ENCODE peak calls at places on chromosomes 16 and 17, in five cellular contexts. O is sigmoid colon, N is ovary, I is A549, C is tibial nerve. B is an unnamed sample.

GRCh38 chr17:1108810-1109605 is 70.8 kb downstream of the ABR start:
- DNase-seq in O (peak; percentile 80), I (peak; percentile 66), C (no peak), N (peak; percentile 49), B (peak; percentile 64)

GRCh38 chr17:78919816-78920516 is 5.2 kb downstream of the TIMP2 start:
- DNase-seq in N (no peak), I (no peak), C (no peak), O (no peak), B (no peak)

GRCh38 chr16:90044111-90044551 is 24.9 kb upstream of the DBNDD1 start:
- DNase-seq in N (no peak), O (no peak), C (no peak), I (peak; percentile 54), B (no peak)

GRCh38 chr16:89749637-89750036 is 28.3 kb downstream of the ZNF276 start:
- DNase-seq in C (no peak), O (no peak), N (no peak), I (no peak), B (no peak)

GRCh38 chr17:79974786-79975497 is 60.7 kb downstream of the TBC1D16 start:
- DNase-seq in N (no peak), I (peak; percentile 33), O (peak; percentile 49), C (no peak), B (no peak)

GRCh38 chr16:87560428-87561199 is 41.7 kb upstream of the JPH3 start:
- DNase-seq in N (peak; percentile 70), C (no peak), O (no peak), I (peak; percentile 83), B (peak; percentile 32)

GRCh38 chr16:80347900-80348299 is 192.9 kb upstream of the DYNLRB2 start:
- DNase-seq in I (no peak), C (peak; percentile 37), N (peak; percentile 32), O (no peak), B (peak; percentile 20)

GRCh38 chr16:17331071-17331521 is 139.7 kb downstream of the XYLT1 start:
- DNase-seq in N (no peak), O (peak; percentile 82), C (no peak), I (no peak), B (no peak)

GRCh38 chr16:70715113-70715711 is 29.4 kb upstream of the MTSS2 start:
- DNase-seq in O (peak; percentile 98), N (peak; percentile 90), I (peak; percentile 87), C (peak; percentile 42), B (peak; percentile 66)

GRCh38 chr17:38353084-38353604 is 1.5 kb downstream of the SOCS7 start:
- DNase-seq in C (no peak), I (no peak), O (no peak), N (no peak), B (no peak)

GRCh38 chr17:49015924-49016774 is 19.0 kb downstream of the IGF2BP1 start:
- DNase-seq in I (peak; percentile 54), N (no peak), C (no peak), O (no peak), B (no peak)

GRCh38 chr17:73430848-73431247 is 119.0 kb upstream of the CDC42EP4 start:
- DNase-seq in N (no peak), C (no peak), O (no peak), I (no peak), B (no peak)

GRCh38 chr16:66070140-66070887 is 296.2 kb upstream of the CDH5 start:
- DNase-seq in N (peak; percentile 91), I (no peak), C (peak; percentile 36), O (peak; percentile 92), B (peak; percentile 53)

GRCh38 chr16:12293017-12293618 is 316.6 kb downstream of the SNX29 start:
- DNase-seq in O (no peak), C (no peak), N (no peak), I (no peak), B (no peak)

GRCh38 chr17:80869476-80869875 is 122.2 kb upstream of the CHMP6 start:
- DNase-seq in C (no peak), N (no peak), I (no peak), O (peak; percentile 8), B (no peak)

GRCh38 chr16:69197573-69197972 is 10.6 kb downstream of the SNTB2 start:
- DNase-seq in N (no peak), C (no peak), I (no peak), O (no peak), B (no peak)

GRCh38 chr16:75591001-75591852 is 25.0 kb downstream of the GABARAPL2 start:
- DNase-seq in N (peak; percentile 40), C (no peak), I (no peak), O (peak; percentile 85), B (no peak)

GRCh38 chr16:87435399-87436224 is 43.5 kb downstream of the MAP1LC3B start:
- DNase-seq in O (no peak), N (no peak), C (no peak), I (no peak), B (peak; percentile 73)

GRCh38 chr17:2215616-2216364 is 87.8 kb downstream of the SMG6 start:
- DNase-seq in N (peak; percentile 77), C (peak; percentile 47), I (no peak), O (peak; percentile 89), B (no peak)

GRCh38 chr17:38464251-38464722 is 36.0 kb downstream of the ARHGAP23 start:
- DNase-seq in C (peak; percentile 47), O (peak; percentile 87), I (peak; percentile 38), N (no peak), B (no peak)

GRCh38 chr17:19648475-19649406 is at the start of gene ALDH3A2:
- DNase-seq in C (peak; percentile 97), N (peak; percentile 97), O (peak; percentile 98), I (peak; percentile 99), B (peak; percentile 99)

GRCh38 chr17:19645608-19646250 is 2.8 kb upstream of the ALDH3A2 start:
- DNase-seq in N (no peak), C (no peak), I (peak; percentile 61), O (no peak), B (no peak)

GRCh38 chr17:19644493-19645210 is 3.9 kb upstream of the ALDH3A2 start:
- DNase-seq in C (no peak), O (no peak), I (no peak), N (no peak), B (no peak)

GRCh38 chr17:19647697-19648474 is 665 bp upstream of the ALDH3A2 start:
- DNase-seq in C (peak; percentile 42), I (peak; percentile 86), N (peak; percentile 72), O (peak; percentile 90), B (peak; percentile 88)

DNA sequence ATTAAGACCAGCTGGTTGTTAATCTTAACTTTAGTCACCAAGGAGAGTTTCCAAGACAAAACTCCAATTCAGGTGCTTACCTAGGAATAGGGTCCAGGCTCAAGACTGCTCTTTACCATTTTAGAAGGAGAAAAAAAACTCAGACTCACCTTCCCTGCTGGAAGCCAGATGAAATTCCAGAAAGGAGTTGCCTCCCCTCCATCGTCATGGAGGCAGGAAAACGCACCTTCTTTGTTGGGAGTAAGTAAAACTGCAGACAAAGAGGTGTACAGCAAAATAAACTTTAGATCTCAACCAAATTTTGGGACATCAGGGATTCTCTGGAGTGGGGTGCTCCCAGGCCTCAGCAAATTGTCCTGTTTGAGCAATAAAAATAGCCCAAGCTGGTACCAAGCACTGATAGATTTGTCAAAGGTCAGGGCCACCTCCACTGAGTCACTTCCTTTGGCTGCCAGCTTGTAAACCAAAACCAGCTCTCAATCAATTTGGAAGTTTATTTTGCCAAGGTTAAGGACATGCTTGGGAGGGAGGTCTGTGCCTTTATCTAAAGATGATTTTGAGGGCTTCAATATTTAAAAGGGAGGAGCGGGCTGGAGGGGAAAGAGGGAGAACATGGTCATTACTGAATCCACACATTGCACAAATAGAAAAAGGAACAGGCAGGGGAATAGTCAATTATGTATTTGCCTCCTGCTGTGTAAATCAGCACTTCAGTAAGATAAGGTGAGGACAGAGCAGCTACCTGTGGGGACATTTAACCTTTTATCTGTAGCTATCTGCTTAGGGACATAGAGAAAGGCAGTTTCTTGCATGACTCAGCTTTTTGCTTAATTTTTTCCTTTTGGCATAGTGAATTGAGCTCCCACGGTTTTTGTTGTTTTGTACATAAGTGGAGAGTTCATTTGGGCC is 1.5 kb upstream of the ALDH3A2 start:
- DNase-seq in C (no peak), N (peak; percentile 20), I (peak; percentile 72), O (no peak), B (no peak)
- TF ChIP-seq EP300 in C (no peak), N (peak; percentile 35), I (no peak), O (no peak), B (no peak)

DNA sequence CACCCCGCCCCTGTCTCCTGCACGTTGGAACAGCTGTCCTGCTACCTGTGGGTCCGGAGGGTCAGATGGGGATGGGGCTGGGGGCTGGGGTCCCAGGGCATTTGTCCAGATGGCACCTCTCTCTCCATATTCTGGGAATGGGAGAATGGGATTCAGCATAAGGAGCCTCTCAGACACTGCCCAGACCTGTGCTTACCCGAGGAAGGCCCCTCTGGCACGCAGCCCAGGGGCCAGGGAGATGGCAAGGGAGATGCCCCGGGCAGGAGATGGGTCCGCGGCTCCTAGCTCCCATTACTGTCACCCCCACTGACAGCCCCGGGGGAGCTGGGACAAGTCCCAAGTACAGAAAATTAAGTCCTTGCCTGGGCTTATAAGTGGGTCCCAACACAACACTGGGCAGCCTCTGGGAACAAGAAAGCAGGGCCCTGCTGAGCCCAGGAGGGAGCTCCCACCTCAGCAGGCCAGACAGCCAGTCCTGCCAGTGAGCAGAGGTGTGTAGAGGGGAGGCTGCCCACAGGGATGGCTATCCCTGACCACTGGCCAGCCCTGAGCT is 1.8 kb downstream of the VASN start:
- DNase-seq in O (no peak), I (peak; percentile 56), N (peak; percentile 63), C (no peak), B (no peak)
- H3K4me1 ChIP-seq in O (peaks cover 78% of the 10 kb centered on the region), I (peaks cover 80% of the 10 kb centered on the region), N (peaks cover 51% of the 10 kb centered on the region), C (peaks cover 96% of the 10 kb centered on the region), B (peaks cover 93% of the 10 kb centered on the region)

GRCh38 chr17:67659028-67659427 is 58.7 kb upstream of the NOL11 start:
- DNase-seq in N (no peak), O (no peak), I (no peak), C (no peak), B (no peak)

GRCh38 chr17:67658265-67658664 is 59.5 kb upstream of the NOL11 start:
- DNase-seq in I (no peak), O (no peak), C (no peak), N (no peak), B (no peak)

GRCh38 chr17:67655478-67656148 is 62.1 kb upstream of the NOL11 start:
- DNase-seq in C (no peak), I (no peak), N (no peak), O (no peak), B (no peak)

GRCh38 chr17:67657596-67657995 is 60.1 kb upstream of the NOL11 start:
- DNase-seq in N (no peak), C (no peak), I (no peak), O (no peak), B (no peak)

GRCh38 chr17:67656494-67657203 is 61.1 kb upstream of the NOL11 start:
- DNase-seq in O (no peak), I (no peak), N (no peak), C (no peak), B (no peak)
- TF ChIP-seq EP300 in O (no peak), I (no peak), N (no peak), C (no peak), B (no peak)

DNA sequence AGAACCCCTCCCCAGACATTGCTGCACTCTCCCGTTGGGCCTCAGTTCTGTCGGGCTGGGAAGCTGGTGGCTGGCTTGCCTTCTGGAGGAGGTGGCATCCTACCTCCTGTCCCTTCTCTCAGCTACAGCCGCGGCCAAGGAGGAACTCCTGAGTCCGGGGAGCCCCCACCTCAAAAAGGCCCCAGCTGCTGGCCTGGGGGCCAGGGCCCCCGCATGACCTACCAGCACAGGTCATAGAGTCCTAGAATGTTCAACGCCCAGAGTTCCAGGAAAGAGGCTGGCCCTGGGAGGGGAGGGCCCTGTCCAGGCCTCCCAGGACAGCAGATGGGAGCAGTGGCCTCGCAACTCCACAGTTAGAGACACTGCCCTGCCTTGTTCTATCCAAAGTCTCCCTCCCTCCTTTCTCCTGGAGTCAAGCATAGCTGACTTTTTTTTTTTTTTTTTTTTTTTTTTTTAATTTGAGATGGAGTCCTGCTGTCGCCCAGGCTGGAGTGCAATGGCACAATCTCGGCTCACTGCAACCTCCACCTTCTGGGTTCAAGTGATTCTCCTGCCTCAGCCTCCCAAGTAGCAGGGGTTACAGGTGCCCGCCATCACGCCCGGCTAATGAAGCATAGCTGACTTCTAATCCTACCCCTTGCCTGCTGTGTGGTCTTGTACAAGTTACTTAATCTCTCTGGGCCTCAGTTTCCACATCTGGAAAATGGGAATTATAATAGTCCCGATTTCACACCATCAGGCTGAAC is 7.1 kb downstream of the CARHSP1 start:
- DNase-seq in O (peak; percentile 84), I (no peak), N (no peak), C (no peak), B (no peak)
- H3K4me1 ChIP-seq in O (peaks cover 34% of the 10 kb centered on the region), I (peaks cover 70% of the 10 kb centered on the region), N (peaks cover 29% of the 10 kb centered on the region), C (peaks cover 90% of the 10 kb centered on the region), B (peaks cover 83% of the 10 kb centered on the region)